ENCODE peak calls at places on chromosomes 16 and 17, in seven cellular contexts. F is IMR-90, O is K562, B is HCT116, G is HepG2, Q is H1, P is GM12878. L is an unnamed sample.

GRCh38 chr17:58447039-58447975 is 30.0 kb upstream of the RNF43 start:
- DNase-seq in O (peak; percentile 68), G (peak; percentile 88), B (peak; percentile 95), P (peak; percentile 53), F (peak; percentile 85), Q (peak; percentile 83), L (peak; percentile 78)

GRCh38 chr17:70119545-70119944 is 44.5 kb downstream of the KCNJ16 start:
- DNase-seq in G (no peak), O (no peak), F (no peak), Q (no peak), B (no peak), P (no peak), L (no peak)

GRCh38 chr17:35448214-35448898 is at the start of gene SLFN13:
- DNase-seq in Q (peak; percentile 84), G (no peak), B (no peak), F (peak; percentile 64), O (peak; percentile 32), P (peak; percentile 78), L (peak; percentile 51)

GRCh38 chr16:85416267-85417109 is 196.6 kb upstream of the GSE1 start:
- DNase-seq in Q (peak; percentile 96), O (peak; percentile 94), G (peak; percentile 61), P (no peak), F (peak; percentile 15), B (peak; percentile 58), L (no peak)

GRCh38 chr16:51343411-51343810 is 192.3 kb upstream of the SALL1 start:
- DNase-seq in G (no peak), Q (no peak), O (no peak), P (no peak), F (peak; percentile 52), B (no peak), L (no peak)

GRCh38 chr16:57480127-57480753 is 6.1 kb downstream of the DOK4 start:
- DNase-seq in F (peak; percentile 13), B (no peak), G (peak; percentile 88), P (no peak), Q (no peak), O (peak; percentile 80), L (no peak)

GRCh38 chr16:23920899-23921298 is 85.1 kb downstream of the PRKCB start:
- DNase-seq in P (no peak), B (no peak), O (no peak), F (no peak), Q (no peak), G (no peak), L (no peak)

GRCh38 chr17:75830168-75831031 is 13.8 kb downstream of the UNC13D start:
- DNase-seq in G (no peak), Q (peak; percentile 90), F (no peak), P (no peak), B (no peak), O (no peak), L (no peak)

GRCh38 chr17:63293310-63293709 is 152.8 kb downstream of the CYB561 start:
- DNase-seq in G (no peak), F (peak; percentile 72), P (no peak), B (no peak), Q (no peak), O (no peak), L (peak; percentile 93)

GRCh38 chr17:50426814-50427787 is 1.1 kb downstream of the ACSF2 start:
- DNase-seq in P (no peak), O (peak; percentile 53), Q (peak; percentile 66), G (peak; percentile 78), F (peak; percentile 37), B (peak; percentile 69), L (peak; percentile 45)

GRCh38 chr16:29710227-29711219 is 31.5 kb downstream of the QPRT start:
- DNase-seq in B (peak; percentile 56), O (peak; percentile 39), Q (no peak), F (peak; percentile 79), P (no peak), G (peak; percentile 75), L (peak; percentile 60)

GRCh38 chr16:85986931-85987749 is 88.2 kb downstream of the IRF8 start:
- DNase-seq in Q (peak; percentile 72), G (peak; percentile 12), P (no peak), F (no peak), O (no peak), B (no peak), L (no peak)

GRCh38 chr16:48596326-48596725 is 13.7 kb downstream of the N4BP1 start:
- DNase-seq in Q (no peak), G (no peak), O (no peak), F (no peak), B (no peak), P (no peak), L (no peak)

GRCh38 chr17:80110927-80111701 is 9.7 kb downstream of the GAA start:
- DNase-seq in Q (no peak), O (no peak), G (no peak), F (no peak), P (no peak), B (no peak), L (no peak)

GRCh38 chr17:40092581-40092980 is 7.8 kb downstream of the NR1D1 start:
- DNase-seq in F (no peak), O (no peak), P (no peak), Q (no peak), G (no peak), B (no peak), L (no peak)

GRCh38 chr17:7204335-7204734 is 15.3 kb downstream of the DLG4 start:
- DNase-seq in B (no peak), P (no peak), F (no peak), Q (no peak), O (no peak), G (no peak), L (no peak)

GRCh38 chr17:7203391-7203790 is 16.2 kb downstream of the DLG4 start:
- DNase-seq in B (no peak), P (no peak), Q (no peak), G (no peak), O (no peak), F (no peak), L (no peak)

GRCh38 chr17:7208027-7208571 is 11.5 kb downstream of the DLG4 start:
- DNase-seq in O (no peak), B (no peak), F (no peak), P (no peak), Q (peak; percentile 86), G (no peak), L (no peak)

GRCh38 chr17:7207120-7208001 is 12.3 kb downstream of the DLG4 start:
- DNase-seq in O (peak; percentile 25), G (no peak), F (peak; percentile 33), Q (no peak), B (no peak), P (no peak), L (no peak)

DNA sequence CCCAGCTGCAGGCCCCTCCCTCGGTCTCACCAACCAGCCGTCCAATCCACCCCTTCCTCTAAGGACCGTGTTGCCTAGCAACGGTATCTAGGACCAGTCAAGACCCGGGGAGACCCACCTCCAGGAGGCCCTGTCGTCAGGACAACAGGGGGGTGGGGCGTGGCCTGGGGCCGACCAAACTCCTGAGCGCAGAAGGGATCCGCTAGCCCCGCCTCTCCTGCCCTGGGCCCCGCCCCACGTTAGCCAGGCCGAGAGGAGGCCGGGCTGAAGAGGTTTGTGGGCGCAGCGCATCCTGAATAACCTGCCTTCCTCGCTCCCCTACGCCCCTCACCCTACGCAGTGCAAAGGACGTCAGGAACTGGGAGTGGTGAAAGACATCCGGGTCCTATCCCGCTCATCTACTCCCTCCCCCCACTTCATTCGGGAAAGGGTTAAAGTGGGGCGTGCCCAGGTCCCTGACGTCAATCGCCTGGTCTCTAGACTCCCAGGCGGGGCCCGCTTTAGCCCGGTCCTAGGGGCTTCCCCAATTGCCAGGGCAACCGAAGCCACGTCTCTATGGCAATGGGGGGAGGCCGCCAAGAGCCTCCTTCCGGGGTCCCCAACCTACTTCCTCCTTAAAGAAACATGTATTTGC is 14.7 kb downstream of the DLG4 start:
- DNase-seq in P (peak; percentile 67), Q (peak; percentile 97), G (no peak), F (peak; percentile 85), O (peak; percentile 94), B (peak; percentile 43), L (peak; percentile 71)
- TF ChIP-seq POLR2A in P (peak; percentile 47), Q (no peak), G (no peak), F (no peak), O (no peak), B (no peak), L (no peak)

DNA sequence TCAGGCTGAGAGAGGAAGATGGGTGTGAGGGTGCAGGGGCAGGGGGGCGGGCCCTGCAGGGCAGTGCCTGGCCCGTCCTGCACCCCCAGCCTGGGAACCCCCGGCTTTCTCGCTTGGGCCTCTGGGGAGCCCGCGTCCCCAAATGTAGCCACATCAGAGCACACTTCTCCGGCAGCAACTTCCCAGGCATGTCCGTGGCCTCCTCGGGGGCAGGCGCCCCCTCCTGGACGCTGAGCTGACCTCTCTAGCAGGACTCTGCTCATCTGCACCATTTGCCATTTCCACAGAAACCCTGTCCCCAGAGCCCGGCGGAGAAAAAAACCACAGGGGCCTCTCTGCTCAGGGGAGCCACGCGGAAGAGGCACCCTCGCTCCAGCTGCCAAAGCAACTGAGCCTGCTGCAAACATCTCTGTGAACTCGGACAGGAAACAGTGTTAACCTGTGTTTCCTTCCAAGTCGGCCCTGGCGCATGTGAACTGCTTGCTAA is 63.4 kb downstream of the KLHDC4 start:
- DNase-seq in Q (peak; percentile 80), B (no peak), P (peak; percentile 33), G (peak; percentile 19), F (peak; percentile 30), O (peak; percentile 60), L (peak; percentile 84)
- H3K9ac ChIP-seq in Q (no peak overlapping the region), B (no peak overlapping the region), P (no peak overlapping the region), G (no peak overlapping the region), F (no peak overlapping the region), O (no peak overlapping the region), L (no peak overlapping the region)

GRCh38 chr17:2336215-2337151 is at the start of gene TSR1:
- DNase-seq in B (peak; percentile 74), O (peak; percentile 85), G (peak; percentile 87), Q (peak; percentile 91), P (peak; percentile 55), F (peak; percentile 88), L (peak; percentile 92)
- TF ChIP-seq POLR2A in B (peak; percentile 96), O (peak; percentile 91), G (peak; percentile 90), Q (peak; percentile 89), P (peak; percentile 94), F (peak; percentile 79), L (peak; percentile 95)

DNA sequence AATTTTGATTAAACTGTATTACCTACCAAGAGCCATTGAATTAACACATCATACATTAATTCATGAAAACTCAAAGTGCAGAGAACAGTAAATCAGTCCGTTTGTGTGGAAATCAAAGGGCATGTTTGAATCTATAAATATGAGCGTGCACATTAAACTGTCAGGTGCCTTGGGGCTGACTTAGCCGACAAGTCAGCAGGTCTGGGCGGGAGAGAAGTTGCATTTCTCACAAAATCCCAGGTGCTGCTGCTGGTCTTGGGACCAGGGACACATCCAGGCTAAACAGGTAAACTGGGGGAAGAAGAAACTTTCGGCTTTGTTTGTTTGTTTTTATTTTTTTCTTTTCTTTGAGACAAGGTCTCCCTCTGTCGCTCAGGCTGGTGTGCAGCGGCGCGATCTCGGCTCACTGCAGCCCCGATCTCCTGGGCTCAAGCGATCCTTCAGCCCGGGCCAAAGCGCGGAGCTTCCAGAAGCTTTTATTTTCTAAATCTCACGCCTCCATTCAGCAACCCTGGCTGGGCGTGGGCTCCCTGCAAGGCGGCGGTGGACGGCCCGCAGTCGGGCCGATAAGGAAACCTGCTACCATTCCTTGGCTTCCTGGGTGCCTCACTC is 213.9 kb downstream of the MRTFB start:
- DNase-seq in P (no peak), F (no peak), B (peak; percentile 63), O (no peak), G (peak; percentile 65), Q (no peak), L (peak; percentile 76)
- H3K9ac ChIP-seq in P (peak overlapping the region; percentile 75), F (peak overlapping the region; percentile 59), B (peak overlapping the region; percentile 59), O (peak overlapping the region; percentile 90), G (peak overlapping the region; percentile 59), Q (peak overlapping the region; percentile 48), L (peak overlapping the region; percentile 73)